ENCODE peak calls at places on chromosomes 3 and 15, in four cellular contexts. W is EH; S is stimulated activated CD8-positive, alpha-beta memory T cell treated with anti-CD3 and anti-CD28 coated beads, Interleukin-15, amount 100 ng/mL, for 4 hours; F is pons. I is an unnamed sample.

GRCh38 chr3:156299569-156299968 is 179.2 kb downstream of the KCNAB1 start:
- DNase-seq in W (no peak), S (no peak), F (peak), I (peak)

GRCh38 chr3:177589921-177590336 is 392.6 kb upstream of the TBL1XR1 start:
- DNase-seq in W (peak), S (no peak), F (no peak), I (no peak)

GRCh38 chr3:154241496-154241895 is 82.8 kb downstream of the DHX36 start:
- DNase-seq in W (no peak), S (no peak), F (no peak), I (no peak)

GRCh38 chr15:29934251-29934650 is 112.0 kb upstream of the TJP1 start:
- DNase-seq in W (peak), S (no peak), F (no peak), I (no peak)

GRCh38 chr3:186807231-186807630 is 949 bp upstream of the RFC4 start:
- DNase-seq in W (no peak), S (no peak), F (no peak), I (no peak)

GRCh38 chr15:67036775-67037555 is 28.4 kb upstream of the SMAD3 start:
- DNase-seq in W (no peak), S (no peak), F (no peak), I (no peak)

GRCh38 chr3:166955549-166955948 is 424.5 kb downstream of the ZBBX start:
- DNase-seq in W (no peak), S (no peak), F (no peak), I (no peak)

GRCh38 chr3:142273501-142273900 is 48.1 kb upstream of the GK5 start:
- DNase-seq in W (no peak), S (no peak), F (peak), I (no peak)

GRCh38 chr15:60933914-60934885 is 294.9 kb downstream of the RORA start:
- DNase-seq in W (no peak), S (no peak), F (no peak), I (no peak)

GRCh38 chr15:65772909-65773308 is 19.2 kb downstream of the DENND4A start:
- DNase-seq in W (peak), S (no peak), F (no peak), I (no peak)

GRCh38 chr3:44184319-44184953 is 57.2 kb upstream of the TOPAZ1 start:
- DNase-seq in W (no peak), S (no peak), F (peak), I (peak)

GRCh38 chr3:75136100-75136897 is 521.8 kb upstream of the CNTN3 start:
- DNase-seq in W (no peak), S (no peak), F (no peak), I (no peak)

GRCh38 chr3:14472471-14473351 is 67.4 kb downstream of the GRIP2 start:
- DNase-seq in W (peak), S (no peak), F (no peak), I (no peak)

GRCh38 chr15:24945711-24946110 is 9.1 kb upstream of the SNRPN start:
- DNase-seq in W (no peak), S (no peak), F (no peak), I (peak)

GRCh38 chr3:114154321-114154821 is 24.5 kb downstream of the DRD3 start:
- DNase-seq in W (no peak), S (no peak), F (no peak), I (no peak)

GRCh38 chr3:119206611-119207511 is 33.5 kb downstream of the UPK1B start:
- DNase-seq in W (no peak), S (no peak), F (no peak), I (no peak)

GRCh38 chr3:45988100-45988761 is 7.4 kb downstream of the FYCO1 start:
- DNase-seq in W (no peak), S (no peak), F (peak), I (no peak)

GRCh38 chr3:52317601-52318000 is 1.5 kb downstream of the DNAH1 start:
- DNase-seq in W (peak), S (peak), F (no peak), I (no peak)

GRCh38 chr3:127442551-127442950 is 148.0 kb downstream of the TPRA1 start:
- DNase-seq in W (no peak), S (no peak), F (no peak), I (no peak)

GRCh38 chr3:37707428-37708372 is 154.0 kb upstream of the CTDSPL start:
- DNase-seq in W (no peak), S (no peak), F (no peak), I (no peak)

GRCh38 chr3:124514681-124515080 is 215.6 kb upstream of the UMPS start:
- DNase-seq in W (no peak), S (no peak), F (peak), I (no peak)

GRCh38 chr3:29065211-29065785 is 215.6 kb upstream of the RBMS3 start:
- DNase-seq in W (peak), S (no peak), F (peak), I (peak)

GRCh38 chr15:44780608-44781007 is 44.3 kb downstream of the TRIM69 start:
- DNase-seq in W (no peak), S (no peak), F (no peak), I (no peak)

GRCh38 chr15:74245342-74245931 is 9.3 kb downstream of the CCDC33 start:
- DNase-seq in W (no peak), S (no peak), F (peak), I (no peak)

GRCh38 chr3:69385723-69386483 is at the start of gene FRMD4B:
- DNase-seq in W (peak), S (no peak), F (peak), I (peak)

GRCh38 chr15:60795889-60796288 is 316.9 kb upstream of the ICE2 start:
- DNase-seq in W (no peak), S (no peak), F (no peak), I (no peak)

GRCh38 chr3:143134446-143134845 is 14.9 kb downstream of the CHST2 start:
- DNase-seq in W (peak), S (no peak), F (no peak), I (no peak)

GRCh38 chr3:127371338-127371737 is 83.5 kb upstream of the PRR20G start:
- DNase-seq in W (no peak), S (no peak), F (no peak), I (no peak)

GRCh38 chr15:68608206-68608843 is 29.5 kb downstream of the CORO2B start:
- DNase-seq in W (peak), S (no peak), F (peak), I (no peak)